ENCODE peak calls at places on chromosomes 12 and 14, in four cellular contexts. Q, Y, T and N are unnamed samples.

GRCh38 chr12:115191342-115191741 is 507.4 kb upstream of the TBX3 start:
- DNase-seq in Q (no peak), Y (no peak), T (no peak), N (no peak)

GRCh38 chr14:83170165-83170564 is 1636.5 kb upstream of the SEL1L start:
- DNase-seq in Q (no peak), Y (no peak), T (no peak), N (no peak)

GRCh38 chr12:44972746-44973421 is 78.0 kb downstream of the DBX2 start:
- DNase-seq in Q (peak; percentile 34), Y (peak; percentile 30), T (peak; percentile 16), N (no peak)

GRCh38 chr14:96363751-96364336 is 518 bp downstream of the GSKIP start:
- DNase-seq in Q (peak; percentile 55), Y (peak; percentile 65), T (peak; percentile 48), N (no peak)

GRCh38 chr12:77300815-77301214 is 235.4 kb upstream of the E2F7 start:
- DNase-seq in Q (no peak), Y (no peak), T (no peak), N (no peak)

GRCh38 chr14:50773632-50774541 is 57.1 kb downstream of the NIN start:
- DNase-seq in Q (peak; percentile 33), Y (peak; percentile 51), T (peak; percentile 11), N (no peak)

GRCh38 chr14:105878125-105878524 is 351.7 kb downstream of the TMEM121 start:
- DNase-seq in Q (no peak), Y (no peak), T (no peak), N (no peak)

GRCh38 chr12:133046698-133047097 is 9.4 kb downstream of the ZNF84 start:
- DNase-seq in Q (no peak), Y (no peak), T (no peak), N (no peak)

GRCh38 chr12:122081108-122081696 is 2.6 kb downstream of the MLXIP start:
- DNase-seq in Q (no peak), Y (peak; percentile 51), T (no peak), N (no peak)

GRCh38 chr12:53726946-53727309 is 324 bp downstream of the CALCOCO1 start:
- DNase-seq in Q (no peak), Y (no peak), T (no peak), N (no peak)

GRCh38 chr12:59077153-59077930 is 157.0 kb upstream of the LRIG3 start:
- DNase-seq in Q (no peak), Y (no peak), T (no peak), N (no peak)

GRCh38 chr14:78902010-78902623 is 731.9 kb downstream of the NRXN3 start:
- DNase-seq in Q (peak; percentile 34), Y (peak; percentile 5), T (peak; percentile 8), N (no peak)

GRCh38 chr12:72368298-72368697 is 96.1 kb downstream of the TRHDE start:
- DNase-seq in Q (no peak), Y (no peak), T (no peak), N (no peak)

GRCh38 chr14:89625208-89625987 is 208.4 kb upstream of the FOXN3 start:
- DNase-seq in Q (no peak), Y (no peak), T (no peak), N (no peak)

GRCh38 chr12:100128509-100128908 is 14.2 kb downstream of the BLTP3B start:
- DNase-seq in Q (peak; percentile 58), Y (peak; percentile 49), T (peak; percentile 39), N (no peak)

GRCh38 chr12:96501139-96501741 is 11.9 kb downstream of the CFAP54 start:
- DNase-seq in Q (peak; percentile 84), Y (peak; percentile 53), T (peak; percentile 55), N (peak; percentile 69)

GRCh38 chr14:26621366-26621765 is 23.5 kb upstream of the NOVA1 start:
- DNase-seq in Q (no peak), Y (no peak), T (no peak), N (no peak)

GRCh38 chr12:106317406-106318082 is 15.0 kb downstream of the TCP11L2 start:
- DNase-seq in Q (no peak), Y (no peak), T (no peak), N (no peak)
- TF ChIP-seq SMC3 in Q (no peak), Y (no peak), T (no peak), N (no peak)

GRCh38 chr12:113088971-113089756 is 32.6 kb downstream of the DTX1 start:
- DNase-seq in Q (no peak), Y (no peak), T (no peak), N (peak; percentile 64)
- TF ChIP-seq HDAC2 in Q (no peak), Y (no peak), T (no peak), N (no peak)

GRCh38 chr12:127594351-127594970 is 672.5 kb upstream of the TMEM132C start:
- DNase-seq in Q (no peak), Y (no peak), T (no peak), N (no peak)
- TF ChIP-seq SMC3 in Q (no peak), Y (no peak), T (no peak), N (no peak)

DNA sequence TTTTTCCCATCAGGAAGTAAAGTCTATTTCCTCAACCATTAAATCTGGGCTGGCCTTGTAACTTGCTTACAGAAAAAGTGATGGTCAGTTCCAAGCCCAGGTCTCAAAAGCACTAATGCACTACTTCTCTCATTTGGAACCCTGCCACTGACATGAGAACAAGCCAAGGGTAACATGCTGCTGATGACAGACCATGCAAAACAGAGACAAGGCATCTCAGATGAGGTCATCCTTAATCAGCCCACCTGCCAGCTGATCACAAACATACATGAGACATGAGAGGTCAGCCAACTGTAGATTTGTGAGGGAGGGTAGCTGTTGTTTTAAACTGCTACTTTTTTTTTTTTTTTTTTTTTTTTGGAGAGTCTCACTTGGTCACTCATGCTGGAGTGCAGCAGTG is 16.2 kb downstream of the TWF1 start:
- DNase-seq in Q (no peak), Y (peak; percentile 10), T (no peak), N (no peak)
- TF ChIP-seq HDAC2 in Q (no peak), Y (no peak), T (no peak), N (no peak)

GRCh38 chr12:18224745-18225144 is 36.6 kb upstream of the PIK3C2G start:
- DNase-seq in Q (peak; percentile 36), Y (no peak), T (peak; percentile 21), N (no peak)
- TF ChIP-seq SMC3 in Q (peak; percentile 33), Y (no peak), T (no peak), N (peak; percentile 46)

GRCh38 chr12:3832738-3833137 is 40.5 kb downstream of the PARP11 start:
- DNase-seq in Q (no peak), Y (no peak), T (peak; percentile 61), N (no peak)

GRCh38 chr12:3828888-3829287 is 44.3 kb downstream of the PARP11 start:
- DNase-seq in Q (no peak), Y (no peak), T (no peak), N (no peak)

DNA sequence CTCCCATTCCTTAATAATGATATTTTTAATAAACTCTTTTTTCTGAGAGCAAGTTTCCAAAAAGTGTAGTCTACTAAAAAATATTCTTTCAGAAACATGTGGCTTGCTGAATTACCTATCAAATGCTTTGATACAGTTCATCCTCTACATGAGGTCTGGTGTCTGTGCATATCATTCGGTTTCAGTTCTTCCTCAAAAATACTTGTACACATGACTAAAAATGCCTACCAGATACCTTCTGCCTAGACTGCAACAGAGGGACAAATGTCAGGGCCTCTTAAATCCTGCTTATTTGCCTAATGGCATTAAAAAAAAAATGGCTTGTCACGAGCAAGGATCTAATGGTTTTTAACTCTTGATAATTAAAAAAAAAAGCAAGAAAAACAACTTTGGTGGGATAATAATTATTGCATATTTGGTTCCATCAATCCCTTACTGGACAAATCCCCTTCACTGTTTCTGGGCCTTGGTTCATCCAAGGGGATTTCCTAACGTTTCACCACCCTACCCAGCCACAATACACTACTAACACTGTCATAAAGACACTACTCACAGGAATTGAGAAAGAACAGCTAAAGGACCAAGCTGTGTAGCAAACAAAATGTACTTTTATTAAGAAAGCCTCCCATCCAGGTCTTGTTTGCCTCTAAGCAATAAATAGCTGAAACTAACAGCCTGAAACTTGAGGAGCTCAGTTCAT is 45.7 kb downstream of the PARP11 start:
- DNase-seq in Q (no peak), Y (no peak), T (no peak), N (peak; percentile 38)
- TF ChIP-seq HDAC2 in Q (no peak), Y (no peak), T (no peak), N (no peak)